ENCODE peak calls at places on chromosomes 4 and X, in five cellular contexts. M, O, S, J and V are unnamed samples.

GRCh38 chr4:17805580-17805979 is 5.0 kb downstream of the DCAF16 start:
- DNase-seq in O (no peak), J (no peak), M (no peak), S (no peak), V (no peak)

GRCh38 chr4:3037957-3038451 is 36.3 kb downstream of the HTT-AS start:
- DNase-seq in S (no peak), O (peak; percentile 33), M (no peak), J (no peak), V (no peak)

GRCh38 chrX:136907626-136908025 is 27.1 kb upstream of the RBMX start:
- DNase-seq in O (no peak), M (no peak), J (no peak), S (no peak), V (no peak)

GRCh38 chrX:5449323-5449722 is 779.3 kb downstream of the NLGN4X start:
- DNase-seq in J (no peak), M (no peak), O (no peak), S (no peak), V (no peak)

GRCh38 chr4:170017252-170017651 is 8.9 kb downstream of the MFAP3L start:
- DNase-seq in O (no peak), S (no peak), M (no peak), J (no peak), V (no peak)

GRCh38 chr4:87982446-87982845 is 6.9 kb downstream of the SPP1 start:
- DNase-seq in J (no peak), M (no peak), O (no peak), S (peak; percentile 78), V (no peak)

GRCh38 chr4:81135501-81135900 is 79.5 kb downstream of the PRKG2 start:
- DNase-seq in M (no peak), J (no peak), O (no peak), S (no peak), V (no peak)

GRCh38 chr4:3305610-3306371 is 13.0 kb downstream of the RGS12 start:
- DNase-seq in J (no peak), M (no peak), S (peak; percentile 47), O (no peak), V (no peak)

GRCh38 chr4:48041535-48042137 is 25.1 kb downstream of the NIPAL1 start:
- DNase-seq in J (no peak), S (no peak), M (no peak), O (no peak), V (no peak)

GRCh38 chrX:49876750-49877149 is 2.5 kb upstream of the USP27X start:
- DNase-seq in S (peak; percentile 39), J (no peak), O (peak; percentile 44), M (no peak), V (no peak)

GRCh38 chr4:84924439-84924838 is 42.1 kb downstream of the WDFY3 start:
- DNase-seq in J (no peak), M (no peak), O (no peak), S (no peak), V (no peak)

GRCh38 chr4:115274545-115274944 is 161.1 kb upstream of the NDST4 start:
- DNase-seq in J (no peak), S (no peak), O (no peak), M (no peak), V (no peak)

GRCh38 chr4:113145519-113146291 is 96.3 kb downstream of the ANK2 start:
- DNase-seq in O (no peak), M (no peak), J (no peak), S (peak; percentile 59), V (no peak)

GRCh38 chr4:2257361-2258001 is 4.4 kb downstream of the MXD4 start:
- DNase-seq in O (no peak), M (peak; percentile 24), S (no peak), J (no peak), V (no peak)

GRCh38 chr4:73653695-73654106 is 33.5 kb upstream of the RASSF6 start:
- DNase-seq in S (peak; percentile 67), O (peak; percentile 42), J (no peak), M (no peak), V (no peak)

GRCh38 chrX:115898382-115899001 is 272.1 kb upstream of the AGTR2 start:
- DNase-seq in M (no peak), J (no peak), S (peak; percentile 79), O (peak; percentile 5), V (no peak)

GRCh38 chr4:111562811-111563210 is 582.4 kb upstream of the FAM241A start:
- DNase-seq in J (no peak), M (no peak), S (no peak), O (no peak), V (no peak)

GRCh38 chr4:56506110-56506705 is 617 bp downstream of the ARL9 start:
- DNase-seq in O (no peak), S (no peak), J (no peak), M (no peak), V (no peak)